ENCODE peak calls at places on chromosome 15, in four cellular contexts. G, F, P and X are unnamed samples.

GRCh38 chr15:92006186-92007028 is 152.9 kb downstream of the SLCO3A1 start:
- DNase-seq in G (no peak), F (no peak), P (no peak), X (no peak)

GRCh38 chr15:39701988-39702387 is 80.7 kb downstream of the FSIP1 start:
- DNase-seq in G (no peak), F (no peak), P (peak; percentile 13), X (no peak)

GRCh38 chr15:88803241-88803919 is at the start of gene ACAN:
- DNase-seq in G (no peak), F (no peak), P (no peak), X (no peak)

GRCh38 chr15:82306791-82307713 is 42.2 kb downstream of the GOLGA6L10 start:
- DNase-seq in G (no peak), F (no peak), P (no peak), X (no peak)

GRCh38 chr15:82624008-82624407 is 23.2 kb downstream of the CPEB1 start:
- DNase-seq in G (no peak), F (no peak), P (no peak), X (no peak)

GRCh38 chr15:59649603-59650002 is 7.7 kb downstream of the GTF2A2 start:
- DNase-seq in G (no peak), F (no peak), P (no peak), X (no peak)

GRCh38 chr15:63006032-63006878 is 36.3 kb upstream of the TPM1 start:
- DNase-seq in G (no peak), F (no peak), P (no peak), X (no peak)

GRCh38 chr15:48774484-48774883 is 36.4 kb downstream of the CEP152 start:
- DNase-seq in G (no peak), F (no peak), P (no peak), X (no peak)

GRCh38 chr15:41930221-41930866 is 36.5 kb upstream of the SPTBN5 start:
- DNase-seq in G (peak; percentile 15), F (peak; percentile 17), P (no peak), X (peak; percentile 92)

GRCh38 chr15:70088887-70089691 is 8.6 kb downstream of the TLE3 start:
- DNase-seq in G (no peak), F (no peak), P (no peak), X (no peak)

GRCh38 chr15:39580630-39581500 is at the start of gene THBS1:
- DNase-seq in G (peak; percentile 81), F (no peak), P (no peak), X (peak; percentile 57)

GRCh38 chr15:86010891-86011290 is 68.8 kb upstream of the AGBL1 start:
- DNase-seq in G (no peak), F (no peak), P (no peak), X (no peak)

GRCh38 chr15:71291723-71292122 is 176.5 kb downstream of the THSD4 start:
- DNase-seq in G (no peak), F (no peak), P (no peak), X (no peak)

GRCh38 chr15:43516185-43516584 is 1.2 kb upstream of the MAP1A start:
- DNase-seq in G (no peak), F (no peak), P (no peak), X (no peak)

GRCh38 chr15:64897345-64897985 is 14.2 kb upstream of the ANKDD1A start:
- DNase-seq in G (no peak), F (no peak), P (no peak), X (no peak)

GRCh38 chr15:65476942-65477341 is 40.5 kb downstream of the DPP8 start:
- DNase-seq in G (no peak), F (no peak), P (no peak), X (no peak)

GRCh38 chr15:32682569-32682968 is 35.2 kb upstream of the GREM1 start:
- DNase-seq in G (no peak), F (no peak), P (no peak), X (peak; percentile 54)

GRCh38 chr15:48622227-48622626 is 23.3 kb downstream of the FBN1 start:
- DNase-seq in G (no peak), F (no peak), P (no peak), X (no peak)

GRCh38 chr15:66713843-66714508 is 11.9 kb downstream of the SMAD6 start:
- DNase-seq in G (no peak), F (peak; percentile 56), P (no peak), X (no peak)

GRCh38 chr15:66715736-66716667 is 14.0 kb downstream of the SMAD6 start:
- DNase-seq in G (no peak), F (no peak), P (no peak), X (no peak)

GRCh38 chr15:66716668-66717025 is 14.6 kb downstream of the SMAD6 start:
- DNase-seq in G (no peak), F (no peak), P (no peak), X (no peak)

GRCh38 chr15:66714543-66714981 is 12.5 kb downstream of the SMAD6 start:
- DNase-seq in G (no peak), F (no peak), P (no peak), X (no peak)

GRCh38 chr15:66715181-66715624 is 13.2 kb downstream of the SMAD6 start:
- DNase-seq in G (peak; percentile 58), F (no peak), P (no peak), X (no peak)
- TF ChIP-seq POLR2AphosphoS2 in G (no peak), F (no peak), P (no peak), X (no peak)

DNA sequence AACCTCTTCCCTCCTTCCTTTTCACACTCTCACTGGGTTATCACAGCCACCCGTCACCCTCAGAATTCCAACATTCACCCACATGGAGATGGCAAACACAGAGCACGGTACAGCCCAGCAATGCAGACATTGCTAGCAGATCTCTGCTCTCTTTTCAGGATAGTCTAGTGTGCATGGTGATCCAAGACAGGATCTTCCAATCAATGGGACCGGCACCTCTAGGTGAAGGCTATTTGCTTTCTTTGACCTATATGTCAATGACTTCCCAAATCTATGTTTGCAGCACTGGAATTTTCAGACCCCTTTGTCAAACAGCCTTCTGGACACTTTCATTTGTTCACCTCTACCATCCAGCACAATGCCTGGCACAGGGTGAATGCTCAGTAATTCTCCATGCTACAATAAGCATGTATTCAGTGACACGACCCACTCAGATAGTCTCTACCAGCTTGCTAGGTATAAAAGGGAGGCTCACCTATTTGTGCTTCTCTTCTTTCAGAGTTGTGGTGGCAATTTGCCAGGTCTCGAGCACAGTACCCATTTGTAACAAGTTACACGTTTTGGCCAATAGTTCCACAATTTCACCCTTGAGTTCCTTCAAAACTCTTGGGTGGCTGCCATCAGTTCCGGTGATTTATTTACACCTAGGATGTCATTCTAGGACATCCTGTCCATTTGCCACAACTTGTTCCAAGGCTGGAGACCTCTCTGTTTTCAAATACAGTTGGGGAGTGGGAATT is 279.1 kb upstream of the ICE2 start:
- DNase-seq in G (peak; percentile 58), F (no peak), P (no peak), X (no peak)
- H3K4me2 ChIP-seq in G (peak overlapping the region; percentile 65), F (no peak overlapping the region), P (no peak overlapping the region), X (no peak overlapping the region)

GRCh38 chr15:72341361-72341760 is 21.4 kb upstream of the CELF6 start:
- DNase-seq in G (no peak), F (no peak), P (no peak), X (no peak)
- TF ChIP-seq POLR2AphosphoS2 in G (no peak), F (no peak), P (no peak), X (no peak)

GRCh38 chr15:58494581-58494980 is 62.8 kb downstream of the LIPC start:
- DNase-seq in G (no peak), F (no peak), P (no peak), X (no peak)

GRCh38 chr15:58498821-58499580 is 67.2 kb downstream of the LIPC start:
- DNase-seq in G (no peak), F (no peak), P (no peak), X (peak; percentile 25)

GRCh38 chr15:58497036-58497785 is 65.4 kb downstream of the LIPC start:
- DNase-seq in G (no peak), F (no peak), P (no peak), X (no peak)

GRCh38 chr15:58492661-58493397 is 61.0 kb downstream of the LIPC start:
- DNase-seq in G (no peak), F (no peak), P (peak; percentile 65), X (no peak)

DNA sequence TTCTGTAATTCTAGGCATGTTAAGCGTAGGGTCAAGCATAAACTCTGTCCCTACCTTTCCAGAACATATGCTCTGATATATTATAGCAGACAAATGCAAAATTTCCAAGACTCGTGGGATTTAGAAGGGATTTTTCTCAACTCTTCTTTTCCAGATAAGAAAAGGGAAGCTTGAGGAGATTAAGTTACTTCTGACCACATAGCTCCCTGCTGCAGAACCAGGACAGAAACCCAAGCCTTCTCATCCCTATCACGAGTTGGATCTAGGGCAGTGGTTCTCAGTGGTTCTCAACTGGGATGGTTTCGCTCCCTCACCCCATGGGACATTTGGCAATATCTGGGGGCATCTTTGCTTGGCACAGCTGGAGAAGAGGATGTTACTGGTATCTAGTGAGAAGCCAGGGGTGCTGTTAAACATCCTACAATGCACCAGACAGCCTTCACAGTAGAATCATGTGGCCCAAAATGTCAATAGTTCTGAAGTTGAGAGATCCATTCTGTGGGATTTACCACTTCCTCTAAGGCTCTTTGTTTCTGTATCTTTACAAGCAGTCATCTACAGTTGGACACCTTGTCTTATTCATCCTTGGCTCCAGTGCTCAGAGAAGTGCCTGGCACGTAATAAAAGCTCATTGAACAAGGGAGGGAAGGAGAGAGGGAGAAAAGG is 64.2 kb downstream of the LIPC start:
- DNase-seq in G (no peak), F (no peak), P (no peak), X (no peak)
- H3K4me2 ChIP-seq in G (no peak overlapping the region), F (no peak overlapping the region), P (no peak overlapping the region), X (no peak overlapping the region)

DNA sequence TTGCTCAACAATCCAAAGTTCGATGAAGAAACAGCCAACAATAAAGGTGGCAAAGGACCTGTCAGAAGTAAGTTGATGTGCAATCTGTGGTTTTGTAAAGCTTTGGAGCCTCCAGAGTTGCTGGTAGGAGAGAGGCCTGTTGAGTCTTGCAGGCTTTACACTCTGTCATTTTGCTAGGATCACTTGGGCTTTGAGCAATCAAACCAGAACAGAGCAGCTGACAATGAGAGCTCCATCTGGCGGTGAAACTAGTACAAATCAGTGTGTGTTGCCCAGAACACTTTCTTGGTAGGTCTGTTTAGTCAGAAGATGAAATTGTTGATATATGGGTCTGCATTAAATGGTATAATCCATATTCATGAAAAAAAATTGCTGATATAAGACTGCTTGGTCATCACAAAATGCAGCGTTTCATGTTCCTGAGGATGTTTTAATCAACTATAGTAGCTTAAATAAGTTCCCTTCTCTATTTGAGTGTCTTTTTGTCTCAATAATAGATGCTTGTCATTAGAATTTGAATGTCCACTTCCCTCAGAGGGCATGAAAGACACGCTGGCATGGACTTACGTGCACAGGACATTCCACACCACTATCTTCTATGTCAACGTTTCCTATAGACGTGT is 25.7 kb downstream of the TMOD2 start:
- DNase-seq in G (peak; percentile 74), F (peak; percentile 43), P (peak; percentile 73), X (peak; percentile 88)
- TF ChIP-seq POLR2AphosphoS2 in G (no peak), F (no peak), P (no peak), X (no peak)

GRCh38 chr15:67256051-67256450 is 1.5 kb downstream of the IQCH start:
- DNase-seq in G (no peak), F (no peak), P (peak; percentile 18), X (no peak)
- H3K4me2 ChIP-seq in G (no peak overlapping the region), F (no peak overlapping the region), P (peak overlapping the region; percentile 78), X (no peak overlapping the region)